ENCODE peak calls at places on chromosomes 3 and 15, in five cellular contexts. H is fibroblast of lung, P is HCT116, T is hepatocyte, O is neural progenitor cell. Y is an unnamed sample.

GRCh38 chr3:14650193-14650592 is 1.4 kb upstream of the CCDC174 start:
- DNase-seq in O (no peak), H (no peak), P (no peak), T (no peak), Y (no peak)

GRCh38 chr3:138051946-138052802 is 42.2 kb downstream of the CLDN18 start:
- DNase-seq in H (peak; percentile 60), P (peak; percentile 12), T (peak; percentile 70), O (peak; percentile 72), Y (peak; percentile 34)

GRCh38 chr15:26868029-26868685 is 1.3 kb downstream of the GABRA5 start:
- DNase-seq in O (no peak), T (no peak), H (no peak), P (no peak), Y (no peak)

GRCh38 chr15:44718180-44718926 is 7.0 kb downstream of the B2M start:
- DNase-seq in H (no peak), O (no peak), T (no peak), P (no peak), Y (no peak)

GRCh38 chr15:71333839-71334238 is 218.6 kb downstream of the THSD4 start:
- DNase-seq in O (no peak), H (peak; percentile 75), P (no peak), T (no peak), Y (no peak)

GRCh38 chr3:110677506-110677905 is 394.1 kb upstream of the NECTIN3 start:
- DNase-seq in H (peak; percentile 31), T (peak; percentile 19), O (no peak), P (no peak), Y (no peak)

GRCh38 chr3:186207515-186207914 is 98.6 kb upstream of the ETV5 start:
- DNase-seq in P (no peak), T (no peak), H (no peak), O (no peak), Y (no peak)

GRCh38 chr3:19046440-19046839 is 101.9 kb upstream of the KCNH8 start:
- DNase-seq in T (no peak), P (no peak), O (no peak), H (no peak), Y (no peak)

GRCh38 chr3:102032491-102033383 is 183.4 kb downstream of the NFKBIZ start:
- DNase-seq in O (no peak), H (no peak), T (no peak), P (no peak), Y (no peak)

GRCh38 chr3:144879701-144880100 is 908.1 kb downstream of the DIPK2A start:
- DNase-seq in P (no peak), H (no peak), T (no peak), O (peak; percentile 4), Y (no peak)

GRCh38 chr3:100875239-100875638 is 118.0 kb downstream of the ABI3BP start:
- DNase-seq in T (no peak), H (peak; percentile 67), O (no peak), P (no peak), Y (peak; percentile 42)

GRCh38 chr3:33392703-33393125 is 47.5 kb downstream of the UBP1 start:
- DNase-seq in O (no peak), P (peak; percentile 53), H (peak; percentile 79), T (no peak), Y (no peak)

GRCh38 chr3:58200846-58201355 is 9.9 kb downstream of the DNASE1L3 start:
- DNase-seq in P (no peak), T (no peak), O (no peak), H (no peak), Y (no peak)

GRCh38 chr15:100043069-100043641 is 298.6 kb downstream of the ADAMTS17 start:
- DNase-seq in O (no peak), T (peak; percentile 30), P (peak; percentile 33), H (peak; percentile 55), Y (peak; percentile 1)

GRCh38 chr3:172126741-172127140 is 87.4 kb downstream of the FNDC3B start:
- DNase-seq in O (peak; percentile 43), H (no peak), P (no peak), T (no peak), Y (no peak)
- H3K27ac ChIP-seq in O (no peak overlapping the region), H (peak overlapping the region; percentile 27), P (no peak overlapping the region), T (peak overlapping the region; percentile 71), Y (peak overlapping the region; percentile 71)

GRCh38 chr3:65939184-65939583 is 99.5 kb downstream of the MAGI1 start:
- DNase-seq in T (no peak), O (no peak), P (no peak), H (no peak), Y (no peak)
- H3K27ac ChIP-seq in T (no peak overlapping the region), O (peak overlapping the region; percentile 47), P (peak overlapping the region; percentile 78), H (no peak overlapping the region), Y (no peak overlapping the region)

DNA sequence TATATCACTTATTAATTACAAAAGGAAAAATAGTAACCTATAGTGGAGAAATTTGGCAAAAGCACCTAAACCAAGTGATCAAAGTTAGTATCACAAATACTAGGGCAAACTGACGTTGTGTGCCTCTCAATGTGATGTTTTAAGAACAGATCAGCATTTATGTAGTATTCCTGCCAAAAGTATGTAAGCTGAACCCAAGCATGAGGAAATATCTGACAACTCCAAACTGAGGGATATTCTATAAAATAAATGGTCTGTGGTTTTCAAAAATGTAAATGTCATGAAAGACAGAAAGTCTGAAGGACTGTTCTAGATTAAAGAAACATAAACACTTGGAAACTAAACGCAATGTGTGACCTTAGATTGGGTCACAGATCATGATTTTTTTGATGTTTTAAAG is 34.3 kb upstream of the PIK3CA start:
- DNase-seq in P (no peak), O (no peak), T (no peak), H (peak; percentile 89), Y (no peak)
- H3K27ac ChIP-seq in P (no peak overlapping the region), O (no peak overlapping the region), T (no peak overlapping the region), H (no peak overlapping the region), Y (no peak overlapping the region)

GRCh38 chr3:190594171-190594570 is 80.3 kb downstream of the IL1RAP start:
- DNase-seq in H (no peak), O (no peak), T (no peak), P (no peak), Y (peak; percentile 10)

GRCh38 chr3:190597291-190597690 is 83.4 kb downstream of the IL1RAP start:
- DNase-seq in O (no peak), H (no peak), P (no peak), T (no peak), Y (no peak)

GRCh38 chr3:190595807-190596206 is 81.9 kb downstream of the IL1RAP start:
- DNase-seq in P (no peak), O (no peak), T (no peak), H (no peak), Y (no peak)

GRCh38 chr3:190596341-190597285 is 82.7 kb downstream of the IL1RAP start:
- DNase-seq in P (no peak), H (peak; percentile 20), O (peak; percentile 6), T (no peak), Y (no peak)

GRCh38 chr3:190595212-190595795 is 81.4 kb downstream of the IL1RAP start:
- DNase-seq in O (no peak), P (no peak), H (no peak), T (no peak), Y (peak; percentile 17)
- H3K27ac ChIP-seq in O (no peak overlapping the region), P (no peak overlapping the region), H (no peak overlapping the region), T (peak overlapping the region; percentile 75), Y (no peak overlapping the region)

GRCh38 chr15:92907880-92908279 is 7.8 kb downstream of the CHD2 start:
- DNase-seq in O (no peak), P (no peak), T (peak; percentile 78), H (peak; percentile 66), Y (no peak)
- H3K27ac ChIP-seq in O (peak overlapping the region; percentile 49), P (peak overlapping the region; percentile 97), T (peak overlapping the region; percentile 94), H (peak overlapping the region; percentile 97), Y (no peak overlapping the region)

DNA sequence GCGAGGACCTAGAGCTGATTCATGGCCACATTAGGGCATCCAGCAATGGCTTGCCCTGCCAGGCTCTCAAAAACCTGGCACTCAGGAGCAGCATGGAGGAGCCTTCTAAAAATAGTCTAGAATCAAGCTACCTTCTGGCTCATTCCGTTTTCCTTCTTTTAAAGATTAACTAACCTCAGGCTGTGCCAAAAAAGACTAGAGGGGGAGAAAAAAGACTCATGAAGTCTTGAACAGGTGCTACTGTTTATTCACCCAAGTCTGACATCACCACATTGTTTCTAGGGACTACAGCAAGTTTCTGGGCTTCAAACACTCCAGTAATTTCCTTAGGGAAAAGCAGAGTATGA is 125.8 kb downstream of the TNIK start:
- DNase-seq in H (no peak), P (no peak), O (no peak), T (no peak), Y (peak; percentile 33)
- H3K27ac ChIP-seq in H (no peak overlapping the region), P (no peak overlapping the region), O (no peak overlapping the region), T (no peak overlapping the region), Y (peak overlapping the region; percentile 12)

GRCh38 chr3:44056446-44057240 is 185.0 kb upstream of the TOPAZ1 start:
- DNase-seq in P (no peak), T (no peak), H (no peak), O (no peak), Y (no peak)
- H3K27ac ChIP-seq in P (no peak overlapping the region), T (no peak overlapping the region), H (no peak overlapping the region), O (no peak overlapping the region), Y (no peak overlapping the region)

GRCh38 chr3:169659096-169659521 is 4.4 kb downstream of the MECOM start:
- DNase-seq in O (peak; percentile 60), T (no peak), H (peak; percentile 43), P (no peak), Y (no peak)

GRCh38 chr3:169659858-169660614 is 3.5 kb downstream of the MECOM start:
- DNase-seq in P (no peak), H (no peak), T (no peak), O (peak; percentile 73), Y (no peak)

GRCh38 chr3:169661567-169662214 is 1.8 kb downstream of the MECOM start:
- DNase-seq in O (peak; percentile 71), P (no peak), H (peak; percentile 51), T (peak; percentile 64), Y (peak; percentile 66)

GRCh38 chr3:169662215-169663070 is 1.1 kb downstream of the MECOM start:
- DNase-seq in P (peak; percentile 24), H (peak; percentile 82), O (peak; percentile 93), T (peak; percentile 90), Y (peak; percentile 79)

GRCh38 chr3:169660709-169661566 is 2.6 kb downstream of the MECOM start:
- DNase-seq in T (peak; percentile 30), P (no peak), H (peak; percentile 78), O (peak; percentile 67), Y (peak; percentile 55)
- H3K27ac ChIP-seq in T (peak overlapping the region; percentile 83), P (no peak overlapping the region), H (peak overlapping the region; percentile 79), O (no peak overlapping the region), Y (peak overlapping the region; percentile 77)

Y was measured in small intestine.